ENCODE peak calls at places on chromosome 15, in eight cellular contexts. H is HFF-Myc; K is hypothalamus; P is Daoy; C is stimulated activated CD4-positive, alpha-beta T cell treated with anti-CD3 and anti-CD28 coated beads, Interleukin-2, amount 100 ng/mL, for 24 hours; D is activated CD8-positive, alpha-beta memory T cell treated with anti-CD3 and anti-CD28 coated beads, Interleukin-2, amount 10 ng/mL, durations not matched to agents 7 days and 5 days; X is T-helper 17 cell; F is AG04450. J is an unnamed sample.

GRCh38 chr15:87604857-87605446 is 651.6 kb downstream of the NTRK3 start:
- DNase-seq in P (peak), D (no peak), F (no peak), K (no peak), C (peak), X (no peak), H (no peak), J (peak)

GRCh38 chr15:39139431-39140059 is 441.3 kb upstream of the THBS1 start:
- DNase-seq in P (no peak), K (no peak), C (no peak), F (no peak), X (no peak), H (no peak), D (no peak), J (peak)

GRCh38 chr15:32035285-32035684 is 5.0 kb downstream of the CHRNA7 start:
- DNase-seq in P (no peak), H (no peak), F (no peak), C (no peak), K (no peak), D (no peak), X (no peak), J (no peak)

GRCh38 chr15:63481105-63481810 is 23.1 kb upstream of the USP3 start:
- DNase-seq in C (no peak), F (no peak), D (no peak), P (peak), X (no peak), K (no peak), H (no peak), J (peak)

GRCh38 chr15:39704684-39705083 is 78.0 kb downstream of the FSIP1 start:
- DNase-seq in C (no peak), X (no peak), H (no peak), D (no peak), F (no peak), P (no peak), K (no peak), J (no peak)

GRCh38 chr15:74908635-74909034 is 2.0 kb upstream of the FAM219B start:
- DNase-seq in C (no peak), K (no peak), P (no peak), F (no peak), H (no peak), D (no peak), X (no peak), J (no peak)

GRCh38 chr15:62594017-62594416 is 428.9 kb upstream of the C2CD4B start:
- DNase-seq in P (peak), D (no peak), F (no peak), H (peak), C (no peak), X (no peak), K (no peak), J (no peak)

GRCh38 chr15:77526582-77527163 is 106.0 kb downstream of the HMG20A start:
- DNase-seq in F (no peak), X (no peak), D (no peak), C (no peak), K (no peak), P (no peak), H (no peak), J (no peak)

GRCh38 chr15:65682404-65682911 is 60.7 kb downstream of the SLC24A1 start:
- DNase-seq in X (no peak), D (no peak), H (no peak), F (no peak), P (no peak), K (no peak), C (no peak), J (no peak)

J was measured in RPMI7951.